ENCODE peak calls at places on chromosomes 11 and 22, in five cellular contexts. S is HepG2, M is GM12878, U is K562, H is upper lobe of left lung. P is an unnamed sample.

GRCh38 chr11:134882671-134883318 is 470.8 kb upstream of the B3GAT1 start:
- ATAC-seq in S (no peak), U (no peak), H (no peak), M (no peak), P (no peak)

GRCh38 chr11:22869325-22869724 is 9.1 kb upstream of the CCDC179 start:
- ATAC-seq in H (no peak), M (peak; percentile 93), U (no peak), S (no peak), P (no peak)

GRCh38 chr11:69293819-69294505 is at the start of gene MYEOV:
- ATAC-seq in S (no peak), M (no peak), H (peak; percentile 64), U (peak; percentile 80), P (no peak)

GRCh38 chr11:17521106-17521900 is 22.9 kb downstream of the USH1C start:
- ATAC-seq in S (no peak), M (no peak), H (no peak), U (no peak), P (no peak)

GRCh38 chr22:41957941-41958556 is 6.1 kb downstream of the SMIM45 start:
- ATAC-seq in M (peak; percentile 54), H (no peak), U (peak; percentile 55), S (peak; percentile 71), P (peak; percentile 26)

GRCh38 chr22:43106302-43106701 is 4.2 kb upstream of the BIK start:
- ATAC-seq in H (no peak), U (no peak), M (no peak), S (no peak), P (no peak)

GRCh38 chr11:65053826-65054503 is 4.4 kb downstream of the NAALADL1 start:
- ATAC-seq in M (peak; percentile 18), H (no peak), S (no peak), U (no peak), P (no peak)

GRCh38 chr11:128455766-128456165 is 131.6 kb downstream of the ETS1 start:
- ATAC-seq in U (no peak), M (no peak), S (no peak), H (no peak), P (no peak)

GRCh38 chr22:34866501-34867171 is 199.3 kb upstream of the ISX start:
- ATAC-seq in U (no peak), H (no peak), S (no peak), M (no peak), P (no peak)

GRCh38 chr11:12390687-12391110 is 13.3 kb downstream of the PARVA start:
- ATAC-seq in M (no peak), U (no peak), S (no peak), H (no peak), P (peak; percentile 55)
- TF ChIP-seq EP300 in M (no peak), U (no peak), S (no peak), H (no peak), P (no peak)

GRCh38 chr11:74749127-74749964 is 697 bp downstream of the RNF169 start:
- ATAC-seq in S (peak; percentile 74), M (peak; percentile 58), U (peak; percentile 72), H (peak; percentile 70), P (peak; percentile 66)
- TF ChIP-seq POLR2AphosphoS5 in S (peak; percentile 65), M (no peak), U (peak; percentile 21), H (peak; percentile 41), P (no peak)

GRCh38 chr11:58318532-58318931 is 40.3 kb downstream of the OR5B17 start:
- ATAC-seq in H (no peak), S (no peak), M (no peak), U (no peak), P (no peak)
- TF ChIP-seq EP300 in H (no peak), S (no peak), M (no peak), U (no peak), P (no peak)

DNA sequence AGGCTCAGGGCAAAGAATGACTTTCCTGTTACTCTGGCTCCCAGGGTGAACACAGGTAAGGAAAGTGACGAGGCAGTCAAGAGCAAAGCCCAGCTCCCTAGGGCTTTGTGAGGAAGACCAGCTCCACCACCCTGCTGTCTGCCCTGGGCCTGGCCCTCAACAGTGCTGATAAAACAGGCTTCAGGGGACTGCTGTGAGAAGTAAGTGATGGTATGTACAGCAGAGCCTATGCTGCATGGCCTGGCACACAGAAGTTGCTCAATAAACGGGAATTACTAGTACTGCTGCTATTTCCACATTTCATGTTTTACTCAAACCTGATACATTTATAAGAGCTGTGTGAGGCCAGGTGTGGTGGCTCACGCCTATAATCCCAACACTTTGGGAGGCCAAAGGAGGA is 50.3 kb downstream of the MICAL3 start:
- ATAC-seq in H (no peak), U (no peak), M (no peak), S (peak; percentile 7), P (no peak)
- TF ChIP-seq POLR2AphosphoS5 in H (no peak), U (no peak), M (no peak), S (no peak), P (no peak)

GRCh38 chr22:17563936-17564391 is 666 bp downstream of the SLC25A18 start:
- ATAC-seq in U (no peak), H (no peak), M (no peak), S (no peak), P (peak; percentile 81)
- TF ChIP-seq EP300 in U (no peak), H (no peak), M (no peak), S (no peak), P (no peak)

GRCh38 chr11:73394416-73395296 is 18.5 kb downstream of the RELT start:
- ATAC-seq in H (no peak), S (no peak), U (no peak), M (no peak), P (no peak)
- TF ChIP-seq POLR2AphosphoS5 in H (no peak), S (no peak), U (no peak), M (no peak), P (no peak)

DNA sequence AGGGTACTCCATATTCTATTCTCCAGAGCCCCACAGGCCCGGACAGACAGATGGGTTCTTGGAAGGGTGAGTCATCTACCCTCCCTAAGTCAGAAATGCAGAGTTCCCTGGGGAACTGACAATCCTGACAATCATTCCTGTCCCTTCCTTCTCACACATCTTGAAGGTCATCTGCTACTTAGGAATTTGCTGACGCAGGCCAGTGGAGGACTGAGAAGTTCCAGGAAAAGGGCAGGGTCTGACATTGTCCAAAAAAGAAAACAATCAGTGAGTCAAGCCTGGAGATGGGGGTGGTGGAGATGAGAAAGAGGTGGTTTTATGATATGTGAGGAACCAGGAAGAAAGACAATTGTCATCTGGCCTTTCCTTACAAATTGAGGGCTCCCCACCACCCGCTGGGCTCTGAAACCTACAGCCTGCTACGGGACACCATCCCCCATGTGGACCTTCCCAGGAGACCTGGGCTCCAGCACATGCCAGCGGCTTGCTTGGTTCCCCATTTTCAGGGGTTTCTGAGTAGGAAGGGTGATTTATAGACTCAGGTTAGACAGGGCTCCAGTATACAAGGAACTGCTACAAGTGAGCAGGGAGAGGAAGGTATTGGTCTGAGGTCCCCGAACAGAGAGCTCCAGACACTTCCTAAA is 12.9 kb downstream of the CD59 start:
- ATAC-seq in U (peak; percentile 72), M (peak; percentile 43), H (peak; percentile 77), S (peak; percentile 15), P (peak; percentile 71)
- TF ChIP-seq EP300 in U (peak; percentile 67), M (no peak), H (peak; percentile 100), S (no peak), P (no peak)